ENCODE peak calls at places on chromosomes 6 and 20, in six cellular contexts. H is gastrocnemius medialis, R is cardiac fibroblast, S is esophagus squamous epithelium, J is lung, O is GM23248. Y is an unnamed sample.

GRCh38 chr6:160386869-160387518 is 38.8 kb downstream of the SLC22A3 start:
- DNase-seq in H (peak), S (no peak), O (peak), J (peak), R (peak), Y (no peak)

GRCh38 chr20:49608752-49609670 is 41.1 kb upstream of the PTGIS start:
- DNase-seq in H (peak), R (peak), O (peak), S (no peak), J (peak), Y (no peak)

GRCh38 chr6:79127660-79128059 is 49.6 kb upstream of the PHIP start:
- DNase-seq in R (no peak), H (no peak), J (no peak), S (no peak), O (no peak), Y (no peak)

GRCh38 chr6:49582529-49582928 is 32.1 kb downstream of the C6orf141 start:
- DNase-seq in H (no peak), J (no peak), O (no peak), R (no peak), S (no peak), Y (no peak)

GRCh38 chr6:118146584-118146983 is 239.5 kb downstream of the SLC35F1 start:
- DNase-seq in H (no peak), R (no peak), O (no peak), J (no peak), S (no peak), Y (no peak)

GRCh38 chr20:11156922-11157321 is 483.1 kb upstream of the JAG1 start:
- DNase-seq in J (no peak), R (no peak), O (no peak), S (no peak), H (no peak), Y (no peak)

GRCh38 chr6:118263929-118264486 is 284.1 kb upstream of the PLN start:
- DNase-seq in R (peak), J (no peak), S (no peak), H (no peak), O (peak), Y (no peak)

GRCh38 chr6:153476243-153476642 is 345.2 kb upstream of the RGS17 start:
- DNase-seq in H (no peak), S (no peak), O (no peak), R (no peak), J (no peak), Y (no peak)

GRCh38 chr6:99613705-99614429 is 7.2 kb downstream of the PRDM13 start:
- DNase-seq in R (no peak), H (no peak), O (peak), J (no peak), S (no peak), Y (no peak)

DNA sequence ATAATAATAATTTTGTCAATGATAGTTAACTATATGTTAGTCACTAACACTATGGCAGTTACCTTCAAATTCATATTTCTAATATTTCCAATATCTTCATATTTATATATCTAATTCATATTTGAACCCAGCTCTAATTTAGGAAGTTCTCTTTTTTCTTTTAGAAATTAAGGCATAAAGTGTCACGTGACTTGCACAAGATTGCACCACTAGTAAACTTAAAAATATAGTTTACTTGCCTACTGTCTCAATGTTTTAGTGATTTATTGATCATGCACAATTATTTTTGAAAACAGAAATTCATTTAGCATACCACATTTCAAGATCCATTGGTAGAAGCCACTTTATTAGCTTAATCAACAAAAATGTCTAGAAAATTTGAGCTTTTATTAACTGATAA is 508.7 kb upstream of the ZNF337 start:
- DNase-seq in R (no peak), H (no peak), O (no peak), S (no peak), J (no peak), Y (no peak)
- H3K4me3 ChIP-seq in R (no peak), H (no peak), O (no peak), S (no peak), J (no peak), Y (no peak)

GRCh38 chr20:1898496-1899168 is 3.4 kb downstream of the SIRPA start:
- DNase-seq in J (no peak), O (peak), S (no peak), R (no peak), H (no peak), Y (no peak)

GRCh38 chr20:1896859-1897258 is 1.7 kb downstream of the SIRPA start:
- DNase-seq in R (no peak), H (no peak), O (no peak), S (no peak), J (no peak), Y (no peak)

GRCh38 chr20:1897486-1897885 is 2.3 kb downstream of the SIRPA start:
- DNase-seq in R (peak), O (peak), J (no peak), H (no peak), S (no peak), Y (peak)

GRCh38 chr20:1899169-1899525 is 3.9 kb downstream of the SIRPA start:
- DNase-seq in J (no peak), H (no peak), S (no peak), O (no peak), R (no peak), Y (no peak)

DNA sequence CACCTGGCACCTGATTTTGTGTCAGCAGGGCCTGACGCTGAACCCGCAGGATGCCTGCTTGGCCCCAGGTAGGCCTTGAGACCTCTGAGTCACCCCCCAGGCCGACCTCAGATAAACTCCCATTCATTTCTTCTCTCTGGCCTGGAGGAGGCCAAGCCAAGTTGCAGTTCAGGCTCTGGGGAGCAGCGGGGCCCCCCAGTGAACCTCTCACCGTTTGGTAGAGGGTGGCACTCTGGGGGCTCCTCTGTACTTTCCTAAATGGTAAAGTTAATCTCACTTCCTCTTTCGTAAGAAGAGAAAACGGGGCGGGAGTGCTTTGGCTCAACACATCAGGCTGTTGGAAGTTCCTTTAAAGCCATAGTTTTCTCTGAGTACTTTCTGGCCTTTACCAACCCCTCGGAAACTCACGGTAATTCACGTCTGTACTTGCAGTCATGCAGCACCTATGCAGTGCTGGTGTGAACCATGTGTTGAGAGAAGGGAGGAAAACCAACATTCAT is 2.8 kb downstream of the SIRPA start:
- DNase-seq in O (peak), J (no peak), R (peak), H (no peak), S (no peak), Y (no peak)
- H3K4me3 ChIP-seq in O (peak), J (no peak), R (no peak), H (no peak), S (no peak), Y (no peak)

DNA sequence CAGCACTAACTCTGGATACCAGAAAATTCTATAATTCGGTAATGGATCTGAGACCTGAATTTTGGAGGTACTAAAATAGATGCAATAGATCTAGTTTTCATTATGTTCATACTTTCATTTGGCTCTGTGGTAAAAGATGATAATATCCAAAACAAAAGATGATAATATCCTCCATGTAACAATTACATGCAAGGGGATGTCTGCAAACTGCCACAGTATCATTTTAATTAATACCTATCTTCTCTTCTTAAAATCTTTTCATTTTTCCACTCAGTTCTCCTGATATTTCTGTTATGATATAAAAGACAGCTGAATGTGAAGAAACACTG is 15.6 kb downstream of the BTN2A1 start:
- DNase-seq in H (no peak), O (no peak), J (no peak), S (no peak), R (no peak), Y (no peak)
- H3K4me3 ChIP-seq in H (peak), O (peak), J (no peak), S (peak), R (peak), Y (peak)

GRCh38 chr6:26475823-26476729 is 18.3 kb downstream of the BTN2A1 start:
- DNase-seq in H (no peak), R (no peak), O (peak), J (no peak), S (no peak), Y (no peak)

GRCh38 chr6:26471970-26472369 is 14.2 kb downstream of the BTN2A1 start:
- DNase-seq in O (no peak), H (no peak), R (no peak), S (no peak), J (no peak), Y (no peak)

GRCh38 chr6:26474439-26474881 is 16.7 kb downstream of the BTN2A1 start:
- DNase-seq in R (no peak), O (no peak), H (no peak), S (no peak), J (no peak), Y (no peak)

GRCh38 chr6:26472549-26473245 is 14.9 kb downstream of the BTN2A1 start:
- DNase-seq in H (no peak), O (no peak), J (no peak), R (no peak), S (no peak), Y (no peak)

GRCh38 chr6:26473758-26474438 is 16.1 kb downstream of the BTN2A1 start:
- DNase-seq in R (peak), H (peak), J (peak), S (peak), O (peak), Y (peak)
- H3K4me3 ChIP-seq in R (peak), H (peak), J (no peak), S (peak), O (peak), Y (peak)

GRCh38 chr6:123802697-123803455 is 789 bp upstream of the NKAIN2 start:
- DNase-seq in R (peak), O (peak), S (no peak), J (peak), H (peak), Y (peak)
- H3K4me3 ChIP-seq in R (peak), O (peak), S (peak), J (peak), H (peak), Y (peak)

DNA sequence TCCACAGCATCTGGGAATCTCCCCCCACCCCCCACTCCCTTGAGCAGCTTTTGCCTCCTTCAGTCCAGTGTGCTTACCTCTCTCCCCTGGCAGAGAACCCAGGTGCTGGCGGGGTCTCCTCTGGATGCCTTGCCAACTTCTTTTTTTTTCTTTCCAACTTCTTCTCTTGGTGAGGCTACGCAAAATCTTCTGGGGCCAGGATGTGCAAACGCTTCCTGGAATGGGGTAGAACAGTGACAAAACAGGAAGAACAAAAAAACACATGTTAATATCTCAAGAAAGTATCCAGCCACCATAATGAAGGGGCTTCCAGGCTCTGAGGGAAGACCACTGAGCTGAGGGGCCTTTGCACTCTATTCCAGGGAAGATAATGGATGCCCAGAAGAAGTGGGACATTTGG is 53.9 kb upstream of the DDR1 start:
- DNase-seq in J (no peak), H (no peak), R (no peak), O (no peak), S (no peak), Y (no peak)
- H3K4me3 ChIP-seq in J (no peak), H (no peak), R (no peak), O (no peak), S (peak), Y (no peak)